ENCODE peak calls at places on chromosomes 11 and 22, in six cellular contexts. One of them, this sample, is unnamed.

GRCh38 chr11:41281131-41281742 is 178.2 kb downstream of the LRRC4C start:
- DNase-seq in PC-3: peak; percentile 43
- DNase-seq in hepatic stellate cell: no peak
- DNase-seq in T-cell: no peak
- DNase-seq in myocyte: no peak
- DNase-seq in NT2/D1: no peak
- DNase-seq in this sample: no peak

GRCh38 chr22:50737728-50738648 is at the start of gene ACR:
- DNase-seq in PC-3: no peak
- DNase-seq in hepatic stellate cell: no peak
- DNase-seq in myocyte: no peak
- DNase-seq in NT2/D1: no peak
- DNase-seq in T-cell: no peak
- DNase-seq in this sample: no peak

GRCh38 chr11:2818503-2818902 is 67.1 kb downstream of the CDKN1C start:
- DNase-seq in hepatic stellate cell: no peak
- DNase-seq in PC-3: no peak
- DNase-seq in T-cell: no peak
- DNase-seq in myocyte: peak; percentile 81
- DNase-seq in NT2/D1: no peak
- DNase-seq in this sample: peak; percentile 33

GRCh38 chr11:96167787-96168186 is 175.2 kb downstream of the MAML2 start:
- DNase-seq in myocyte: no peak
- DNase-seq in hepatic stellate cell: no peak
- DNase-seq in NT2/D1: no peak
- DNase-seq in PC-3: no peak
- DNase-seq in T-cell: no peak
- DNase-seq in this sample: no peak

GRCh38 chr11:36689442-36689841 is 91.4 kb upstream of the RAG2 start:
- DNase-seq in NT2/D1: no peak
- DNase-seq in myocyte: no peak
- DNase-seq in PC-3: no peak
- DNase-seq in hepatic stellate cell: no peak
- DNase-seq in T-cell: no peak
- DNase-seq in this sample: no peak

GRCh38 chr11:70766901-70767300 is 368.6 kb downstream of the CTTN start:
- DNase-seq in hepatic stellate cell: no peak
- DNase-seq in NT2/D1: no peak
- DNase-seq in PC-3: no peak
- DNase-seq in myocyte: no peak
- DNase-seq in T-cell: no peak
- DNase-seq in this sample: no peak

GRCh38 chr11:58784995-58785394 is 53.3 kb upstream of the GLYAT start:
- DNase-seq in myocyte: peak; percentile 2
- DNase-seq in T-cell: no peak
- DNase-seq in PC-3: no peak
- DNase-seq in NT2/D1: no peak
- DNase-seq in hepatic stellate cell: no peak
- DNase-seq in this sample: no peak

GRCh38 chr11:43358308-43358669 is 431 bp upstream of the TTC17 start:
- DNase-seq in NT2/D1: no peak
- DNase-seq in hepatic stellate cell: no peak
- DNase-seq in PC-3: no peak
- DNase-seq in myocyte: no peak
- DNase-seq in T-cell: no peak
- DNase-seq in this sample: no peak

GRCh38 chr11:62443390-62444201 is 24.8 kb downstream of the SCGB1A1 start:
- DNase-seq in PC-3: no peak
- DNase-seq in NT2/D1: no peak
- DNase-seq in hepatic stellate cell: peak; percentile 59
- DNase-seq in T-cell: no peak
- DNase-seq in myocyte: no peak
- DNase-seq in this sample: no peak

GRCh38 chr22:42296381-42296853 is 26.0 kb upstream of the TCF20 start:
- DNase-seq in NT2/D1: no peak
- DNase-seq in hepatic stellate cell: no peak
- DNase-seq in myocyte: peak; percentile 45
- DNase-seq in PC-3: no peak
- DNase-seq in T-cell: no peak
- DNase-seq in this sample: no peak

GRCh38 chr22:24406322-24407277 is 20.8 kb upstream of the ADORA2A start:
- DNase-seq in T-cell: no peak
- DNase-seq in NT2/D1: no peak
- DNase-seq in PC-3: no peak
- DNase-seq in myocyte: no peak
- DNase-seq in hepatic stellate cell: no peak
- DNase-seq in this sample: no peak

GRCh38 chr11:126102436-126102894 is 39.8 kb upstream of the CDON start:
- DNase-seq in NT2/D1: no peak
- DNase-seq in hepatic stellate cell: no peak
- DNase-seq in PC-3: no peak
- DNase-seq in T-cell: no peak
- DNase-seq in myocyte: peak; percentile 79
- DNase-seq in this sample: peak; percentile 82

GRCh38 chr11:112499153-112499907 is 238.7 kb upstream of the PLET1 start:
- DNase-seq in NT2/D1: no peak
- DNase-seq in PC-3: no peak
- DNase-seq in hepatic stellate cell: no peak
- DNase-seq in T-cell: no peak
- DNase-seq in myocyte: no peak
- DNase-seq in this sample: no peak

GRCh38 chr22:19668748-19669147 is 45.6 kb upstream of the SEPTIN5 start:
- DNase-seq in myocyte: no peak
- DNase-seq in T-cell: no peak
- DNase-seq in NT2/D1: no peak
- DNase-seq in hepatic stellate cell: no peak
- DNase-seq in PC-3: no peak
- DNase-seq in this sample: no peak

GRCh38 chr22:38843201-38843715 is 570 bp downstream of the NPTXR start:
- DNase-seq in myocyte: peak; percentile 36
- DNase-seq in T-cell: peak; percentile 34
- DNase-seq in NT2/D1: peak; percentile 43
- DNase-seq in hepatic stellate cell: peak; percentile 71
- DNase-seq in PC-3: peak; percentile 55
- DNase-seq in this sample: peak; percentile 68

GRCh38 chr11:62269654-62270278 is at the start of gene SCGB2A2:
- DNase-seq in PC-3: peak; percentile 73
- DNase-seq in myocyte: no peak
- DNase-seq in hepatic stellate cell: no peak
- DNase-seq in T-cell: no peak
- DNase-seq in NT2/D1: no peak
- DNase-seq in this sample: no peak